ENCODE peak calls at places on chromosomes 11 and 22, in four cellular contexts. F is left ventricle myocardium inferior, I is NCI-H1417, C is left cardiac atrium. V is an unnamed sample.

GRCh38 chr22:20972933-20973577 is 6.0 kb downstream of the AIFM3 start:
- DNase-seq in F (no peak), C (no peak), I (no peak), V (peak; percentile 34)

GRCh38 chr11:132649277-132649676 is 883.0 kb downstream of the OPCML start:
- DNase-seq in I (no peak), F (no peak), C (no peak), V (no peak)

GRCh38 chr11:20089357-20089756 is 70.9 kb downstream of the DBX1 start:
- DNase-seq in I (no peak), F (no peak), C (no peak), V (no peak)

GRCh38 chr11:121389651-121390050 is 62.5 kb upstream of the SORL1 start:
- DNase-seq in I (peak; percentile 17), C (peak; percentile 34), F (peak; percentile 67), V (peak; percentile 42)

GRCh38 chr11:64285885-64286800 is 495 bp downstream of the GPR137 start:
- DNase-seq in I (peak; percentile 74), F (no peak), C (no peak), V (no peak)

GRCh38 chr22:23036684-23037428 is 33.5 kb upstream of the GNAZ start:
- DNase-seq in I (peak; percentile 24), F (no peak), C (no peak), V (no peak)

GRCh38 chr11:72793081-72793451 is 781 bp downstream of the STARD10 start:
- DNase-seq in I (no peak), F (no peak), C (no peak), V (no peak)

GRCh38 chr22:44735518-44736428 is 16.6 kb upstream of the ARHGAP8 start:
- DNase-seq in I (peak; percentile 59), F (peak; percentile 74), C (peak; percentile 78), V (peak; percentile 91)

GRCh38 chr11:69923641-69924307 is 104.6 kb upstream of the FGF3 start:
- DNase-seq in F (no peak), C (no peak), I (no peak), V (no peak)

GRCh38 chr11:35009191-35009940 is 92.9 kb downstream of the PDHX start:
- DNase-seq in F (no peak), C (no peak), I (peak; percentile 74), V (no peak)

GRCh38 chr11:114284021-114284420 is 12.2 kb upstream of the NNMT start:
- DNase-seq in F (no peak), C (peak; percentile 60), I (peak; percentile 67), V (peak; percentile 77)

GRCh38 chr11:20000393-20001134 is 159.7 kb downstream of the DBX1 start:
- DNase-seq in F (peak; percentile 51), I (peak; percentile 99), C (peak; percentile 24), V (no peak)

GRCh38 chr22:39435616-39436015 is 21.2 kb upstream of the MGAT3 start:
- DNase-seq in C (no peak), F (no peak), I (no peak), V (peak; percentile 33)

GRCh38 chr11:18394928-18395734 is 768 bp downstream of the LDHA start:
- DNase-seq in F (no peak), C (no peak), I (peak; percentile 75), V (no peak)

GRCh38 chr22:45120931-45121330 is 42.8 kb upstream of the NUP50 start:
- DNase-seq in F (no peak), I (peak; percentile 51), C (no peak), V (no peak)

GRCh38 chr11:77287136-77287535 is 14.3 kb downstream of the GDPD4 start:
- DNase-seq in C (no peak), F (no peak), I (no peak), V (no peak)

GRCh38 chr11:8581300-8581699 is 12.7 kb downstream of the STK33 start:
- DNase-seq in I (no peak), C (no peak), F (no peak), V (no peak)

GRCh38 chr22:38868286-38868721 is 3.7 kb downstream of the CBX6 start:
- DNase-seq in I (no peak), F (no peak), C (no peak), V (no peak)

GRCh38 chr11:76318744-76319384 is 62.1 kb downstream of the THAP12 start:
- DNase-seq in F (peak; percentile 76), C (peak; percentile 87), I (peak; percentile 89), V (peak; percentile 92)

GRCh38 chr11:285021-285893 is 3.7 kb upstream of the PGGHG start:
- DNase-seq in I (no peak), C (no peak), F (no peak), V (no peak)

GRCh38 chr11:119149371-119150275 is 771 bp downstream of the ABCG4 start:
- DNase-seq in C (no peak), I (peak; percentile 56), F (no peak), V (no peak)

GRCh38 chr22:27930246-27931060 is 11.4 kb upstream of the PITPNB start:
- DNase-seq in I (no peak), C (no peak), F (no peak), V (no peak)

GRCh38 chr11:8100605-8101004 is 19.6 kb downstream of the TUB start:
- DNase-seq in F (no peak), C (no peak), I (no peak), V (no peak)